ENCODE peak calls at places on chromosomes 2 and 18, in five cellular contexts. O, Z, D, E and R are unnamed samples.

GRCh38 chr2:120893874-120894584 is 158.4 kb downstream of the GLI2 start:
- DNase-seq in Z (no peak), E (no peak), D (no peak), O (no peak), R (no peak)

GRCh38 chr18:47775961-47776360 is 154.5 kb downstream of the SMAD2 start:
- DNase-seq in Z (no peak), E (no peak), O (no peak), D (no peak), R (no peak)

GRCh38 chr2:15241929-15242328 is 319.2 kb downstream of the NBAS start:
- DNase-seq in D (no peak), O (no peak), Z (no peak), E (no peak), R (no peak)

GRCh38 chr2:235715601-235716000 is 221.8 kb downstream of the AGAP1 start:
- DNase-seq in D (no peak), E (no peak), Z (no peak), O (no peak), R (no peak)

GRCh38 chr2:9702604-9703084 is 71.8 kb upstream of the YWHAQ start:
- DNase-seq in Z (no peak), O (no peak), D (no peak), E (no peak), R (no peak)

GRCh38 chr2:219218279-219219112 is at the start of gene ABCB6:
- DNase-seq in E (peak), O (peak), D (peak), Z (peak), R (peak)

GRCh38 chr2:86623549-86624547 is at the start of gene RNF103:
- DNase-seq in D (peak), O (peak), Z (peak), E (peak), R (peak)

GRCh38 chr2:11406492-11407381 is 59.2 kb downstream of the E2F6 start:
- DNase-seq in E (no peak), Z (no peak), O (no peak), D (peak), R (no peak)

GRCh38 chr2:71934595-71935263 is 212.9 kb downstream of the CYP26B1 start:
- DNase-seq in D (no peak), Z (no peak), E (peak), O (no peak), R (no peak)